ENCODE peak calls at places on chromosome 9, in ten cellular contexts. T, D, Z, L, F, W, A, I, R and E are unnamed samples.

GRCh38 chr9:97160255-97160654 is 121.3 kb upstream of the CTSV start:
- DNase-seq in T (no peak), D (no peak), Z (no peak), L (no peak), F (no peak), W (no peak), A (no peak), I (no peak), R (no peak), E (no peak)

GRCh38 chr9:104872959-104873850 is 54.8 kb downstream of the ABCA1 start:
- DNase-seq in T (peak; percentile 89), D (no peak), Z (peak; percentile 95), L (peak; percentile 68), F (peak; percentile 93), W (no peak), A (no peak), I (peak; percentile 88), R (peak; percentile 98), E (no peak)

GRCh38 chr9:13715430-13715829 is 435.9 kb upstream of the MPDZ start:
- DNase-seq in T (no peak), D (no peak), Z (no peak), L (no peak), F (no peak), W (no peak), A (no peak), I (no peak), R (no peak), E (no peak)

GRCh38 chr9:129669141-129669718 is 3.8 kb downstream of the PRRX2 start:
- DNase-seq in T (peak; percentile 50), D (no peak), Z (peak; percentile 90), L (peak; percentile 59), F (no peak), W (no peak), A (no peak), I (peak; percentile 59), R (peak; percentile 41), E (no peak)

GRCh38 chr9:134210908-134211810 is 46.8 kb upstream of the RNU6ATAC start:
- DNase-seq in T (no peak), D (peak; percentile 38), Z (no peak), L (no peak), F (no peak), W (no peak), A (no peak), I (peak; percentile 65), R (no peak), E (peak; percentile 81)

GRCh38 chr9:128250839-128251558 is 24.8 kb downstream of the GOLGA2 start:
- DNase-seq in T (no peak), D (no peak), Z (no peak), L (no peak), F (no peak), W (no peak), A (no peak), I (no peak), R (no peak), E (no peak)

GRCh38 chr9:124522121-124523098 is 15.2 kb upstream of the NR5A1 start:
- DNase-seq in T (no peak), D (no peak), Z (no peak), L (no peak), F (no peak), W (no peak), A (no peak), I (no peak), R (no peak), E (no peak)

GRCh38 chr9:108534741-108535140 is 321.0 kb downstream of the ACTL7B start:
- DNase-seq in T (no peak), D (no peak), Z (peak; percentile 81), L (peak; percentile 55), F (peak; percentile 78), W (no peak), A (no peak), I (peak; percentile 71), R (peak; percentile 88), E (no peak)

GRCh38 chr9:111027798-111028197 is 10.5 kb downstream of the LPAR1 start:
- DNase-seq in T (no peak), D (no peak), Z (no peak), L (no peak), F (no peak), W (no peak), A (no peak), I (no peak), R (no peak), E (no peak)

GRCh38 chr9:98310752-98311392 is 55.4 kb upstream of the TBC1D2 start:
- DNase-seq in T (no peak), D (no peak), Z (no peak), L (no peak), F (no peak), W (no peak), A (no peak), I (no peak), R (peak; percentile 47), E (no peak)
- TF ChIP-seq CTCF in T (no peak), D (no peak), Z (no peak), L (no peak), F (no peak), W (no peak), A (no peak), I (no peak), R (no peak), E (no peak)

DNA sequence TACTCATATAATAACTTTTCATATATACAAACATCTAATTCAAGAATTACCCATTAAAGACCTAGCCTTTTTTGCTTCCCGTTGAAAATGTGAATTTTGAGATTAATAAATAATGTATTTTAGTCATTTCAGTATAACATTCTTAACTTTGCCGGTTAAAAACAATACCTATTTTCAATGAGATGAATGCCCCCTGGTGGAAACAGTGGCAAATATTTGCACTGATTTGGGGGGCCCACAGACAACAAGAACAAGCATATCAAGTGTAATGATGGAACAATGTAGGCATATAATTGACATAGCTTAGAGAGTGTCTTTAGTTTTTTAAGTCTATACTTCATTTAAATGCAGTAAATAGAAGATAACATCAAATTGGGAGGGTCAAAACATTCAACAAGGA is 111.9 kb downstream of the NTRK2 start:
- DNase-seq in T (no peak), D (no peak), Z (no peak), L (no peak), F (no peak), W (no peak), A (no peak), I (peak; percentile 13), R (peak; percentile 2), E (no peak)
- TF ChIP-seq CTCF in T (peak; percentile 29), D (peak; percentile 30), Z (peak; percentile 34), L (peak; percentile 20), F (peak; percentile 20), W (no peak), A (no peak), I (peak; percentile 23), R (peak; percentile 27), E (peak; percentile 45)

GRCh38 chr9:34337404-34337803 is 8.0 kb downstream of the NUDT2 start:
- DNase-seq in T (no peak), D (no peak), Z (peak; percentile 3), L (no peak), F (no peak), W (no peak), A (no peak), I (no peak), R (no peak), E (no peak)
- TF ChIP-seq CTCF in T (no peak), D (no peak), Z (peak; percentile 19), L (peak; percentile 47), F (peak; percentile 23), W (no peak), A (no peak), I (peak; percentile 16), R (no peak), E (no peak)

GRCh38 chr9:15307523-15307841 is 466 bp upstream of the TTC39B start:
- DNase-seq in T (no peak), D (no peak), Z (no peak), L (no peak), F (no peak), W (no peak), A (no peak), I (no peak), R (no peak), E (no peak)
- TF ChIP-seq CTCF in T (no peak), D (no peak), Z (no peak), L (no peak), F (no peak), W (no peak), A (no peak), I (no peak), R (no peak), E (peak; percentile 2)